ENCODE peak calls at places on chromosomes 5 and 9, in six cellular contexts. One of them, this sample, is unnamed.
A peak's percentile ranks its signal among the peaks of the same experiment; 100 is the strongest.

GRCh38 chr5:22625451-22625850 is 227.7 kb downstream of the CDH12 start:
- DNase-seq in neural crest cell: no peak
- DNase-seq in dorsolateral prefrontal cortex: no peak
- DNase-seq in tibial artery: no peak
- DNase-seq in progenitor cell of endocrine pancreas: no peak
- DNase-seq in endodermal cell: no peak
- DNase-seq in this sample: no peak

GRCh38 chr9:124694394-124695279 is 76.5 kb downstream of the NR6A1 start:
- DNase-seq in neural crest cell: no peak
- DNase-seq in dorsolateral prefrontal cortex: no peak
- DNase-seq in tibial artery: no peak
- DNase-seq in progenitor cell of endocrine pancreas: no peak
- DNase-seq in endodermal cell: no peak
- DNase-seq in this sample: no peak

GRCh38 chr9:4983541-4984165 is 1.4 kb upstream of the JAK2 start:
- DNase-seq in neural crest cell: no peak
- DNase-seq in dorsolateral prefrontal cortex: no peak
- DNase-seq in tibial artery: no peak
- DNase-seq in progenitor cell of endocrine pancreas: no peak
- DNase-seq in endodermal cell: no peak
- DNase-seq in this sample: peak; percentile 7

GRCh38 chr9:29866556-29866955 is 2293.3 kb upstream of the C9orf72 start:
- DNase-seq in neural crest cell: no peak
- DNase-seq in dorsolateral prefrontal cortex: no peak
- DNase-seq in tibial artery: no peak
- DNase-seq in progenitor cell of endocrine pancreas: no peak
- DNase-seq in endodermal cell: no peak
- DNase-seq in this sample: no peak

GRCh38 chr9:6126377-6126776 is 89.2 kb upstream of the IL33 start:
- DNase-seq in neural crest cell: no peak
- DNase-seq in dorsolateral prefrontal cortex: no peak
- DNase-seq in tibial artery: no peak
- DNase-seq in progenitor cell of endocrine pancreas: no peak
- DNase-seq in endodermal cell: peak; percentile 53
- DNase-seq in this sample: no peak

GRCh38 chr9:125977223-125977622 is 230.1 kb downstream of the PBX3 start:
- DNase-seq in neural crest cell: no peak
- DNase-seq in dorsolateral prefrontal cortex: no peak
- DNase-seq in tibial artery: no peak
- DNase-seq in progenitor cell of endocrine pancreas: no peak
- DNase-seq in endodermal cell: no peak
- DNase-seq in this sample: no peak

GRCh38 chr9:34253460-34253837 is 74.6 kb downstream of the UBAP1 start:
- DNase-seq in neural crest cell: no peak
- DNase-seq in dorsolateral prefrontal cortex: no peak
- DNase-seq in tibial artery: no peak
- DNase-seq in progenitor cell of endocrine pancreas: no peak
- DNase-seq in endodermal cell: no peak
- DNase-seq in this sample: no peak

GRCh38 chr5:174315871-174316270 is 270.4 kb downstream of the NSG2 start:
- DNase-seq in neural crest cell: no peak
- DNase-seq in dorsolateral prefrontal cortex: no peak
- DNase-seq in tibial artery: peak; percentile 60
- DNase-seq in progenitor cell of endocrine pancreas: no peak
- DNase-seq in endodermal cell: no peak
- DNase-seq in this sample: no peak

GRCh38 chr9:70668751-70669150 is 254.3 kb upstream of the KLF9 start:
- DNase-seq in neural crest cell: no peak
- DNase-seq in dorsolateral prefrontal cortex: peak; percentile 6
- DNase-seq in tibial artery: no peak
- DNase-seq in progenitor cell of endocrine pancreas: no peak
- DNase-seq in endodermal cell: no peak
- DNase-seq in this sample: no peak

GRCh38 chr5:143064207-143064606 is 294.0 kb downstream of the ARHGAP26 start:
- DNase-seq in neural crest cell: no peak
- DNase-seq in dorsolateral prefrontal cortex: no peak
- DNase-seq in tibial artery: no peak
- DNase-seq in progenitor cell of endocrine pancreas: no peak
- DNase-seq in endodermal cell: no peak
- DNase-seq in this sample: no peak

GRCh38 chr9:127904518-127904887 is 5.1 kb upstream of the ST6GALNAC6 start:
- DNase-seq in neural crest cell: no peak
- DNase-seq in dorsolateral prefrontal cortex: no peak
- DNase-seq in tibial artery: peak; percentile 70
- DNase-seq in progenitor cell of endocrine pancreas: no peak
- DNase-seq in endodermal cell: peak; percentile 69
- DNase-seq in this sample: no peak

GRCh38 chr9:96141666-96142065 is 160.3 kb downstream of the HSD17B3 start:
- DNase-seq in neural crest cell: no peak
- DNase-seq in dorsolateral prefrontal cortex: no peak
- DNase-seq in tibial artery: no peak
- DNase-seq in progenitor cell of endocrine pancreas: no peak
- DNase-seq in endodermal cell: no peak
- DNase-seq in this sample: no peak

GRCh38 chr9:98215821-98216220 is 23.4 kb upstream of the CORO2A start:
- DNase-seq in neural crest cell: peak; percentile 54
- DNase-seq in dorsolateral prefrontal cortex: no peak
- DNase-seq in tibial artery: no peak
- DNase-seq in progenitor cell of endocrine pancreas: no peak
- DNase-seq in endodermal cell: peak; percentile 77
- DNase-seq in this sample: no peak

GRCh38 chr5:124596595-124597388 is 149.6 kb downstream of the ZNF608 start:
- DNase-seq in neural crest cell: no peak
- DNase-seq in dorsolateral prefrontal cortex: no peak
- DNase-seq in tibial artery: no peak
- DNase-seq in progenitor cell of endocrine pancreas: no peak
- DNase-seq in endodermal cell: no peak
- DNase-seq in this sample: no peak

GRCh38 chr9:92769276-92769675 is 4.6 kb upstream of the BICD2 start:
- DNase-seq in neural crest cell: no peak
- DNase-seq in dorsolateral prefrontal cortex: no peak
- DNase-seq in tibial artery: peak; percentile 7
- DNase-seq in progenitor cell of endocrine pancreas: no peak
- DNase-seq in endodermal cell: no peak
- DNase-seq in this sample: no peak

GRCh38 chr9:78695521-78695920 is 398.6 kb downstream of the PSAT1 start:
- DNase-seq in neural crest cell: no peak
- DNase-seq in dorsolateral prefrontal cortex: no peak
- DNase-seq in tibial artery: no peak
- DNase-seq in progenitor cell of endocrine pancreas: no peak
- DNase-seq in endodermal cell: peak; percentile 53
- DNase-seq in this sample: no peak

GRCh38 chr9:123338710-123339665 is 17.0 kb upstream of the CRB2 start:
- DNase-seq in neural crest cell: no peak
- DNase-seq in dorsolateral prefrontal cortex: peak; percentile 65
- DNase-seq in tibial artery: no peak
- DNase-seq in progenitor cell of endocrine pancreas: no peak
- DNase-seq in endodermal cell: peak; percentile 51
- DNase-seq in this sample: peak; percentile 72

GRCh38 chr9:98502976-98503325 is 205.8 kb downstream of the GABBR2 start:
- DNase-seq in neural crest cell: no peak
- DNase-seq in dorsolateral prefrontal cortex: no peak
- DNase-seq in tibial artery: no peak
- DNase-seq in progenitor cell of endocrine pancreas: no peak
- DNase-seq in endodermal cell: peak; percentile 82
- DNase-seq in this sample: no peak

GRCh38 chr5:97735209-97735608 is 552.2 kb upstream of the RIOK2 start:
- DNase-seq in neural crest cell: no peak
- DNase-seq in dorsolateral prefrontal cortex: no peak
- DNase-seq in tibial artery: no peak
- DNase-seq in progenitor cell of endocrine pancreas: no peak
- DNase-seq in endodermal cell: no peak
- DNase-seq in this sample: no peak

GRCh38 chr5:122839731-122840130 is 5.7 kb upstream of the SNX24 start:
- DNase-seq in neural crest cell: no peak
- DNase-seq in dorsolateral prefrontal cortex: no peak
- DNase-seq in tibial artery: no peak
- DNase-seq in progenitor cell of endocrine pancreas: no peak
- DNase-seq in endodermal cell: no peak
- DNase-seq in this sample: no peak

GRCh38 chr9:14079440-14079839 is 234.5 kb downstream of the NFIB start:
- DNase-seq in neural crest cell: no peak
- DNase-seq in dorsolateral prefrontal cortex: no peak
- DNase-seq in tibial artery: no peak
- DNase-seq in progenitor cell of endocrine pancreas: no peak
- DNase-seq in endodermal cell: no peak
- DNase-seq in this sample: no peak

GRCh38 chr9:123234853-123235252 is 33.5 kb downstream of the STRBP start:
- DNase-seq in neural crest cell: no peak
- DNase-seq in dorsolateral prefrontal cortex: no peak
- DNase-seq in tibial artery: no peak
- DNase-seq in progenitor cell of endocrine pancreas: no peak
- DNase-seq in endodermal cell: no peak
- DNase-seq in this sample: peak; percentile 44

GRCh38 chr5:100693481-100693880 is 158.3 kb downstream of the FAM174A start:
- DNase-seq in neural crest cell: no peak
- DNase-seq in dorsolateral prefrontal cortex: no peak
- DNase-seq in tibial artery: no peak
- DNase-seq in progenitor cell of endocrine pancreas: no peak
- DNase-seq in endodermal cell: no peak
- DNase-seq in this sample: no peak

GRCh38 chr5:100694100-100694499 is 158.9 kb downstream of the FAM174A start:
- DNase-seq in neural crest cell: no peak
- DNase-seq in dorsolateral prefrontal cortex: no peak
- DNase-seq in tibial artery: no peak
- DNase-seq in progenitor cell of endocrine pancreas: no peak
- DNase-seq in endodermal cell: no peak
- DNase-seq in this sample: no peak

GRCh38 chr5:100697970-100698369 is 162.8 kb downstream of the FAM174A start:
- DNase-seq in neural crest cell: no peak
- DNase-seq in dorsolateral prefrontal cortex: no peak
- DNase-seq in tibial artery: no peak
- DNase-seq in progenitor cell of endocrine pancreas: no peak
- DNase-seq in endodermal cell: no peak
- DNase-seq in this sample: no peak
- TF ChIP-seq CTCF in neural crest cell: peak; percentile 51
- TF ChIP-seq CTCF in dorsolateral prefrontal cortex: no peak
- TF ChIP-seq CTCF in tibial artery: no peak
- TF ChIP-seq CTCF in progenitor cell of endocrine pancreas: peak; percentile 50
- TF ChIP-seq CTCF in endodermal cell: peak; percentile 81
- TF ChIP-seq CTCF in this sample: no peak

GRCh38 chr5:52693836-52694235 is 93.9 kb upstream of the ITGA1 start:
- DNase-seq in neural crest cell: no peak
- DNase-seq in dorsolateral prefrontal cortex: no peak
- DNase-seq in tibial artery: no peak
- DNase-seq in progenitor cell of endocrine pancreas: no peak
- DNase-seq in endodermal cell: no peak
- DNase-seq in this sample: no peak

GRCh38 chr5:52690236-52690685 is 97.5 kb upstream of the ITGA1 start:
- DNase-seq in neural crest cell: no peak
- DNase-seq in dorsolateral prefrontal cortex: no peak
- DNase-seq in tibial artery: no peak
- DNase-seq in progenitor cell of endocrine pancreas: no peak
- DNase-seq in endodermal cell: peak; percentile 49
- DNase-seq in this sample: no peak

GRCh38 chr5:52692039-52692438 is 95.7 kb upstream of the ITGA1 start:
- DNase-seq in neural crest cell: no peak
- DNase-seq in dorsolateral prefrontal cortex: no peak
- DNase-seq in tibial artery: no peak
- DNase-seq in progenitor cell of endocrine pancreas: no peak
- DNase-seq in endodermal cell: no peak
- DNase-seq in this sample: no peak

GRCh38 chr5:52692618-52693017 is 95.1 kb upstream of the ITGA1 start:
- DNase-seq in neural crest cell: no peak
- DNase-seq in dorsolateral prefrontal cortex: no peak
- DNase-seq in tibial artery: no peak
- DNase-seq in progenitor cell of endocrine pancreas: no peak
- DNase-seq in endodermal cell: no peak
- DNase-seq in this sample: no peak

DNA sequence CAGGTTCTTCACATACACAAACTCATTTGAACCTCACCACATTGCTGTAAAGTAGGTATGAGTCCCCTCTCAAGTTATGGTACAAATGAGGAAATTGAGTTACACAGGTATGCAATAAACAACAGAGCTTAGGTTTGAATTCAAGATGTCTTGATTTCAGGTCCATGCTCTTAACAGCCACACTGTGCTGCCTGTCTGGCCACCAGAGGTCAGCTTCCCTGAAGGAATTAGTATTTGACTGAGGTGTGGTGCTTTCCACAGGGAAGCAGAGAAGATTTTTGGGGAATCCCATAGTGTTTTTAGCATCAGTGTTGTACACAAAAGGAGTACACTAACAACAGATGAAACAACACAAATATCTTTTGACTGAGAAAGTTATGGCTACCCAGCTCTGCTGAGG is 94.4 kb upstream of the ITGA1 start:
- DNase-seq in neural crest cell: no peak
- DNase-seq in dorsolateral prefrontal cortex: no peak
- DNase-seq in tibial artery: peak; percentile 66
- DNase-seq in progenitor cell of endocrine pancreas: no peak
- DNase-seq in endodermal cell: peak; percentile 69
- DNase-seq in this sample: peak; percentile 24
- TF ChIP-seq CTCF in neural crest cell: peak; percentile 41
- TF ChIP-seq CTCF in dorsolateral prefrontal cortex: peak; percentile 36
- TF ChIP-seq CTCF in tibial artery: peak; percentile 55
- TF ChIP-seq CTCF in progenitor cell of endocrine pancreas: peak; percentile 62
- TF ChIP-seq CTCF in endodermal cell: peak; percentile 79
- TF ChIP-seq CTCF in this sample: peak; percentile 43

DNA sequence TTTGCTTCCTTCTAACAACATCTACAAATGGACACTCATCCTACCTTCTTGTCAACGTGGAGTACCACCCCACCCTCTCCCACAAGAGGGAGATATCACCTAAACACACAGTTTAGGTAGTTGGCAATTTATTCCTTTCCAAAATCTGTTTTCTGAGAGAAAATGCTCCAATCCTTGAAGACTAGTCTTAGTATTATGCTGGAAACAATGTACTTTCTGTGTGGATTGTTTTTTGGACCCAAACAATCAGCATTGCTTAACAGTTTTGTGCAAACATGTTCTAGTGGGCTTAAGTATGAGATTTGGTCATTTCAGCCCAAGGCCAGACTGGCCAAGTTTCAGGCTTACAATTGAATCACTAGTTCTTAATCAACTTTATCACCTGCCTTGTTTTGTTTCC is 359.1 kb downstream of the ARHGEF28 start:
- DNase-seq in neural crest cell: no peak
- DNase-seq in dorsolateral prefrontal cortex: no peak
- DNase-seq in tibial artery: no peak
- DNase-seq in progenitor cell of endocrine pancreas: no peak
- DNase-seq in endodermal cell: no peak
- DNase-seq in this sample: no peak
- TF ChIP-seq CTCF in neural crest cell: peak; percentile 59
- TF ChIP-seq CTCF in dorsolateral prefrontal cortex: peak; percentile 21
- TF ChIP-seq CTCF in tibial artery: no peak
- TF ChIP-seq CTCF in progenitor cell of endocrine pancreas: peak; percentile 47
- TF ChIP-seq CTCF in endodermal cell: peak; percentile 75
- TF ChIP-seq CTCF in this sample: no peak

DNA sequence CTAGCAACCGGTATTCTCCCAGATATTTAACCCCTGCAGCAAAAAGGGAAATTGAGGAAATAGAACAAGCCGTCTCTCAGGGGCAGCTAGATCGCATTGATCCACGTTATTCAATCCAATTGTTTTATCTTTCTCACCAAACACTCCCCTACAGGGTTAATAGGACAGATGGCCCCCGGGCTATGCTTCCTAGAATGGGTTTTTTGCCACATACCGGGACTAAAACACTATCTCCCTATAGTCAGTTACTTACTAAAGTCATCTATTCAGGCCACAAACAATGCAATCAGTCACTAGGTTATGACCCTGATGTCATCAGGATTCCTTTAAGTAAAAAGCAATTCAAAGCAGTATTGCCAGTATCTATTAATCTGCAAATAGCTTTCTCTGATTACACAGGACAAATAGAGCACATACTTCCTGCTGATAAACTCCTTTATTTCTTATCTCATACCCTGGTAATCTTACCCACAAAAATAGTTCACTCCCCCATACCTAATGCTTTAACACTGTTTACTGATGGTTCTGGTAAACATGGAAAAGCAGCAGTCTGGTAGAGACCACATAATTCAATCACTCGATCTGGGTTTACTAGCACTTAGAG is 159.0 kb downstream of the CPLANE1 start:
- DNase-seq in neural crest cell: no peak
- DNase-seq in dorsolateral prefrontal cortex: no peak
- DNase-seq in tibial artery: no peak
- DNase-seq in progenitor cell of endocrine pancreas: no peak
- DNase-seq in endodermal cell: peak; percentile 62
- DNase-seq in this sample: no peak
- TF ChIP-seq CTCF in neural crest cell: no peak
- TF ChIP-seq CTCF in dorsolateral prefrontal cortex: no peak
- TF ChIP-seq CTCF in tibial artery: no peak
- TF ChIP-seq CTCF in progenitor cell of endocrine pancreas: no peak
- TF ChIP-seq CTCF in endodermal cell: no peak
- TF ChIP-seq CTCF in this sample: no peak